ENCODE peak calls at places on chromosomes 12 and 14, in four cellular contexts. I is endodermal cell; K is CD4-positive, CD25-positive, alpha-beta regulatory T cell; S is heart right ventricle. B is an unnamed sample.

GRCh38 chr12:110249105-110249504 is 31.9 kb upstream of the ATP2A2 start:
- DNase-seq in S (no peak), I (peak), K (no peak), B (peak)

GRCh38 chr12:129901256-129901655 is 2.6 kb downstream of the TMEM132D start:
- DNase-seq in S (no peak), K (no peak), I (no peak), B (no peak)

GRCh38 chr12:122043476-122043875 is 21.8 kb downstream of the BCL7A start:
- DNase-seq in I (no peak), K (no peak), S (no peak), B (no peak)

GRCh38 chr12:161823-162222 is 52.1 kb downstream of the SLC6A12 start:
- DNase-seq in K (no peak), I (no peak), S (no peak), B (no peak)

GRCh38 chr12:26691234-26691970 is 141.6 kb downstream of the ITPR2 start:
- DNase-seq in S (no peak), I (peak), K (no peak), B (no peak)

GRCh38 chr12:109018276-109018675 is 2.6 kb downstream of the SVOP start:
- DNase-seq in I (no peak), K (no peak), S (no peak), B (no peak)

GRCh38 chr12:39935275-39935674 is 170.6 kb downstream of the SLC2A13 start:
- DNase-seq in I (no peak), K (no peak), S (no peak), B (no peak)

GRCh38 chr12:48160807-48161206 is 3.5 kb upstream of the ASB8 start:
- DNase-seq in K (no peak), I (no peak), S (peak), B (no peak)

GRCh38 chr12:108691995-108692808 is 39.1 kb downstream of the CORO1C start:
- DNase-seq in K (peak), I (peak), S (peak), B (peak)

GRCh38 chr12:20368653-20369163 is 371 bp downstream of the PDE3A start:
- DNase-seq in K (no peak), I (peak), S (peak), B (peak)

GRCh38 chr12:31958601-31959000 is 614 bp upstream of the RESF1 start:
- DNase-seq in S (no peak), K (no peak), I (no peak), B (no peak)

GRCh38 chr12:49556391-49557186 is 11.4 kb downstream of the MCRS1 start:
- DNase-seq in K (no peak), I (no peak), S (no peak), B (no peak)

GRCh38 chr12:49559011-49559675 is 8.8 kb downstream of the MCRS1 start:
- DNase-seq in K (no peak), I (no peak), S (no peak), B (no peak)

GRCh38 chr12:49557187-49557916 is 10.6 kb downstream of the MCRS1 start:
- DNase-seq in S (no peak), I (no peak), K (no peak), B (no peak)

GRCh38 chr12:49558526-49558925 is 9.4 kb downstream of the MCRS1 start:
- DNase-seq in K (no peak), I (no peak), S (no peak), B (no peak)

GRCh38 chr12:49557917-49558215 is 10.1 kb downstream of the MCRS1 start:
- DNase-seq in S (no peak), I (peak), K (no peak), B (no peak)
- H3K27ac ChIP-seq in S (peak), I (no peak), K (no peak), B (no peak)

DNA sequence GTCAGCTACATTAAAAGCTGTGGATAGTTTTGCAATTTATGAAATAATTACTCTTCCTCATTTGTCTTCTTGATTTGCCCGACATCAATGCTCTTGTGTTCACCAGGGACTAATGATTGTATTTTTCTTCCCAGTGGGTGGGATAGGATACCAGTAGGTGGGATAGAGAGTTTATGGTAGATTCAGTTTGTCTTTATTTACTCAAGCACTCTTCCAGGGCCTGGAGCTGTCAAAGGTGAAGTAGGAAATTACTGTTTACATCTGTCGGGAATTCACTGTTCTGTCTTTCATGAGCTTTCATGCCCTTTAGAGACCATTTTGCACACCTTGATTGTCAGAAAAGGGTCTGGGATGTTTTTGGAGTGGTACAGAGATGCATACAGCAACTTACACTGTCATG is 36.7 kb downstream of the ETV6 start:
- DNase-seq in K (no peak), I (no peak), S (no peak), B (no peak)
- H3K27ac ChIP-seq in K (no peak), I (no peak), S (no peak), B (peak)

GRCh38 chr12:2691001-2691339 is 103.8 kb upstream of the FKBP4 start:
- DNase-seq in S (no peak), I (peak), K (peak), B (peak)
- H3K27ac ChIP-seq in S (no peak), I (no peak), K (peak), B (no peak)

GRCh38 chr12:68912916-68913315 is 20.1 kb downstream of the CPM start:
- DNase-seq in K (no peak), I (peak), S (no peak), B (no peak)
- H3K27ac ChIP-seq in K (no peak), I (no peak), S (no peak), B (no peak)

DNA sequence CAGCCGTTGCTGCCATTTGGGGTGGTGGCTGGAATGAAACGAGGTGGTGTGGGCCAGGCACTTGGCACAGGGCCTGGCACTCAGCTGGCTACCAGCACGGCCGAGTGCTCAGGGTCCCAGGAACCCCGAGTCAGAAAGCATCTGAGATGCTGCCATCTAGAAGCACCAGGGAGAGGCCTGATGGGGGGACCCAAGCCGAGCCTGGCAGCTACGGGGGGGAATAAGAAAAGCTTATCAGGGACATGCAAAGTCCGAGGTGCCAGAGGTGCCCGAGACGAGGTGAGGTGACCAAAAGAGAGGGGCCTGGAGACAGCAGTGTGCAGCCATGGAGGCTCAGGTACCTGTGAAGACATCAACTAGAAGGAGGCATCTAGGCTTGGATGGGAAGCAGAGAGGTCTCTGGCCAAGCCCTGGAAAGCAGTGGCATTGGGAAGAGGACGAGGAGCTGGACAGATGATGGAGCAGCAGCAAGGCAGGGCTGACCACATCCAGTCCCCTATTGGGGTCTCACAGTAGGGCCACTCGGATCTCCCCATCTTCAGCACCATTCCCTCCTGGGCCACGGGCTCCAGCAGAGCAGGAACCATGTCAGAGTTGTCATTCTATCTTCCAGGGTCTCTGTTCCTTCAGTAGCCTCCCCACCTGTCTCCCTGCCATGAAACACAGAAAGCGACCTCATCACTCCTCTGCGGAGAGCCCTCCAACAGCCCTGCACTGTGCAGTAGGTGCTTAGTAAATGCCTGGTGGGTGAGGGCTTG is 59.3 kb upstream of the DIO3 start:
- DNase-seq in K (no peak), S (no peak), I (peak), B (no peak)
- H3K27ac ChIP-seq in K (no peak), S (no peak), I (no peak), B (no peak)

B was measured in colonic mucosa.